ENCODE peak calls at places on chromosomes 13 and 19, in nine cellular contexts. One of them, this sample, is unnamed.

GRCh38 chr13:30904043-30904442 is 2.0 kb upstream of the MEDAG start:
- DNase-seq in neural crest cell: no peak
- DNase-seq in nephron progenitor cell: no peak
- DNase-seq in WTC11: no peak
- DNase-seq in fibroblast of lung: no peak
- DNase-seq in upper lobe of right lung: no peak
- DNase-seq in heart right ventricle: no peak
- DNase-seq in Peyer's patch: no peak
- DNase-seq in dorsolateral prefrontal cortex: no peak
- DNase-seq in this sample: peak

GRCh38 chr13:22517544-22517943 is 663.2 kb upstream of the SGCG start:
- DNase-seq in neural crest cell: no peak
- DNase-seq in nephron progenitor cell: no peak
- DNase-seq in WTC11: no peak
- DNase-seq in fibroblast of lung: peak
- DNase-seq in upper lobe of right lung: no peak
- DNase-seq in heart right ventricle: no peak
- DNase-seq in Peyer's patch: no peak
- DNase-seq in dorsolateral prefrontal cortex: no peak
- DNase-seq in this sample: no peak

GRCh38 chr13:23921451-23921888 is 24.2 kb upstream of the C1QTNF9B start:
- DNase-seq in neural crest cell: peak
- DNase-seq in nephron progenitor cell: no peak
- DNase-seq in WTC11: peak
- DNase-seq in fibroblast of lung: peak
- DNase-seq in upper lobe of right lung: no peak
- DNase-seq in heart right ventricle: peak
- DNase-seq in Peyer's patch: no peak
- DNase-seq in dorsolateral prefrontal cortex: no peak
- DNase-seq in this sample: peak

GRCh38 chr19:55147408-55148251 is 1.4 kb downstream of the TNNT1 start:
- DNase-seq in neural crest cell: no peak
- DNase-seq in nephron progenitor cell: no peak
- DNase-seq in WTC11: peak
- DNase-seq in fibroblast of lung: no peak
- DNase-seq in upper lobe of right lung: no peak
- DNase-seq in heart right ventricle: no peak
- DNase-seq in Peyer's patch: no peak
- DNase-seq in dorsolateral prefrontal cortex: no peak
- DNase-seq in this sample: no peak

GRCh38 chr19:5891938-5892771 is 11.4 kb downstream of the NDUFA11 start:
- DNase-seq in neural crest cell: peak
- DNase-seq in nephron progenitor cell: peak
- DNase-seq in WTC11: peak
- DNase-seq in fibroblast of lung: peak
- DNase-seq in upper lobe of right lung: no peak
- DNase-seq in heart right ventricle: no peak
- DNase-seq in Peyer's patch: peak
- DNase-seq in dorsolateral prefrontal cortex: no peak
- DNase-seq in this sample: peak

GRCh38 chr13:97018029-97018819 is 23.9 kb upstream of the OXGR1 start:
- DNase-seq in neural crest cell: peak
- DNase-seq in nephron progenitor cell: peak
- DNase-seq in WTC11: peak
- DNase-seq in fibroblast of lung: peak
- DNase-seq in upper lobe of right lung: no peak
- DNase-seq in heart right ventricle: peak
- DNase-seq in Peyer's patch: peak
- DNase-seq in dorsolateral prefrontal cortex: peak
- DNase-seq in this sample: peak

GRCh38 chr19:30648321-30648720 is 276.1 kb downstream of the ZNF536 start:
- DNase-seq in neural crest cell: no peak
- DNase-seq in nephron progenitor cell: no peak
- DNase-seq in WTC11: no peak
- DNase-seq in fibroblast of lung: no peak
- DNase-seq in upper lobe of right lung: no peak
- DNase-seq in heart right ventricle: no peak
- DNase-seq in Peyer's patch: no peak
- DNase-seq in dorsolateral prefrontal cortex: peak
- DNase-seq in this sample: no peak

GRCh38 chr13:114145722-114146121 is 13.3 kb upstream of the RASA3 start:
- DNase-seq in neural crest cell: no peak
- DNase-seq in nephron progenitor cell: no peak
- DNase-seq in WTC11: no peak
- DNase-seq in fibroblast of lung: no peak
- DNase-seq in upper lobe of right lung: peak
- DNase-seq in heart right ventricle: no peak
- DNase-seq in Peyer's patch: peak
- DNase-seq in dorsolateral prefrontal cortex: no peak
- DNase-seq in this sample: no peak

GRCh38 chr13:105441406-105441805 is 1094.1 kb downstream of the EFNB2 start:
- DNase-seq in neural crest cell: no peak
- DNase-seq in nephron progenitor cell: no peak
- DNase-seq in WTC11: no peak
- DNase-seq in fibroblast of lung: peak
- DNase-seq in upper lobe of right lung: no peak
- DNase-seq in heart right ventricle: no peak
- DNase-seq in Peyer's patch: no peak
- DNase-seq in dorsolateral prefrontal cortex: no peak
- DNase-seq in this sample: no peak

GRCh38 chr19:13599681-13600080 is 93.4 kb upstream of the CACNA1A start:
- DNase-seq in neural crest cell: no peak
- DNase-seq in nephron progenitor cell: no peak
- DNase-seq in WTC11: no peak
- DNase-seq in fibroblast of lung: no peak
- DNase-seq in upper lobe of right lung: no peak
- DNase-seq in heart right ventricle: no peak
- DNase-seq in Peyer's patch: no peak
- DNase-seq in dorsolateral prefrontal cortex: no peak
- DNase-seq in this sample: no peak

GRCh38 chr13:100887729-100888151 is 213.1 kb upstream of the TMTC4 start:
- DNase-seq in neural crest cell: no peak
- DNase-seq in nephron progenitor cell: no peak
- DNase-seq in WTC11: no peak
- DNase-seq in fibroblast of lung: peak
- DNase-seq in upper lobe of right lung: no peak
- DNase-seq in heart right ventricle: no peak
- DNase-seq in Peyer's patch: no peak
- DNase-seq in dorsolateral prefrontal cortex: no peak
- DNase-seq in this sample: peak

GRCh38 chr13:66634384-66634783 is 595.8 kb downstream of the PCDH9 start:
- DNase-seq in neural crest cell: no peak
- DNase-seq in nephron progenitor cell: no peak
- DNase-seq in WTC11: no peak
- DNase-seq in fibroblast of lung: no peak
- DNase-seq in upper lobe of right lung: no peak
- DNase-seq in heart right ventricle: no peak
- DNase-seq in Peyer's patch: no peak
- DNase-seq in dorsolateral prefrontal cortex: no peak
- DNase-seq in this sample: peak
- TF ChIP-seq CTCF in neural crest cell: no peak
- TF ChIP-seq CTCF in nephron progenitor cell: no peak
- TF ChIP-seq CTCF in WTC11: no peak
- TF ChIP-seq CTCF in fibroblast of lung: no peak
- TF ChIP-seq CTCF in upper lobe of right lung: no peak
- TF ChIP-seq CTCF in heart right ventricle: no peak
- TF ChIP-seq CTCF in Peyer's patch: no peak
- TF ChIP-seq CTCF in dorsolateral prefrontal cortex: no peak
- TF ChIP-seq CTCF in this sample: no peak

DNA sequence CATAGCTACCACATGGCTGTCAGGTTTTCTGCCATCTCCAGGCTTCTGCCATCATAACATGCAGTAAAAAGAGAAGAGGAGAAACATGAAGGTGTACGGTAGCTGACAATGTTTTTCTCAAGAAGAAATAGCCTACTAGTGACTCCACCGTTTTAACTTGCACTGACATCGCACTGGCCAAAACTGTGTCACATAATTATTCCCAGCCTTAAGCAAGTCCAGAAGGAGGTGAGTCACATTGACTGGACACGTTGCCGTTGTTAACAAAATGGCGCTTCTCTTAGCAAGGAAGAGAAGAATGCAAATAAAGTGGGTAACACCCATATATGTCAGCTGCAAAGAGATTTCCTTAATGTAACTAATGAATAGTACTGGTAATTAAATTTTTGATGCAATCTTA is 810.4 kb upstream of the SLC10A2 start:
- DNase-seq in neural crest cell: no peak
- DNase-seq in nephron progenitor cell: no peak
- DNase-seq in WTC11: no peak
- DNase-seq in fibroblast of lung: no peak
- DNase-seq in upper lobe of right lung: no peak
- DNase-seq in heart right ventricle: no peak
- DNase-seq in Peyer's patch: no peak
- DNase-seq in dorsolateral prefrontal cortex: no peak
- DNase-seq in this sample: no peak
- TF ChIP-seq CTCF in neural crest cell: no peak
- TF ChIP-seq CTCF in nephron progenitor cell: no peak
- TF ChIP-seq CTCF in WTC11: no peak
- TF ChIP-seq CTCF in fibroblast of lung: no peak
- TF ChIP-seq CTCF in upper lobe of right lung: no peak
- TF ChIP-seq CTCF in heart right ventricle: no peak
- TF ChIP-seq CTCF in Peyer's patch: no peak
- TF ChIP-seq CTCF in dorsolateral prefrontal cortex: no peak
- TF ChIP-seq CTCF in this sample: no peak

GRCh38 chr19:15112385-15112784 is 5.2 kb downstream of the SYDE1 start:
- DNase-seq in neural crest cell: no peak
- DNase-seq in nephron progenitor cell: no peak
- DNase-seq in WTC11: peak
- DNase-seq in fibroblast of lung: no peak
- DNase-seq in upper lobe of right lung: no peak
- DNase-seq in heart right ventricle: no peak
- DNase-seq in Peyer's patch: no peak
- DNase-seq in dorsolateral prefrontal cortex: no peak
- DNase-seq in this sample: no peak
- TF ChIP-seq CTCF in neural crest cell: peak
- TF ChIP-seq CTCF in nephron progenitor cell: no peak
- TF ChIP-seq CTCF in WTC11: peak
- TF ChIP-seq CTCF in fibroblast of lung: no peak
- TF ChIP-seq CTCF in upper lobe of right lung: no peak
- TF ChIP-seq CTCF in heart right ventricle: no peak
- TF ChIP-seq CTCF in Peyer's patch: no peak
- TF ChIP-seq CTCF in dorsolateral prefrontal cortex: no peak
- TF ChIP-seq CTCF in this sample: no peak

GRCh38 chr19:52601025-52601973 is 31.2 kb downstream of the ZNF701 start:
- DNase-seq in neural crest cell: peak
- DNase-seq in nephron progenitor cell: peak
- DNase-seq in WTC11: peak
- DNase-seq in fibroblast of lung: peak
- DNase-seq in upper lobe of right lung: peak
- DNase-seq in heart right ventricle: peak
- DNase-seq in Peyer's patch: peak
- DNase-seq in dorsolateral prefrontal cortex: peak
- DNase-seq in this sample: peak
- TF ChIP-seq CTCF in neural crest cell: peak
- TF ChIP-seq CTCF in nephron progenitor cell: peak
- TF ChIP-seq CTCF in WTC11: no peak
- TF ChIP-seq CTCF in fibroblast of lung: peak
- TF ChIP-seq CTCF in upper lobe of right lung: peak
- TF ChIP-seq CTCF in heart right ventricle: peak
- TF ChIP-seq CTCF in Peyer's patch: no peak
- TF ChIP-seq CTCF in dorsolateral prefrontal cortex: no peak
- TF ChIP-seq CTCF in this sample: peak

GRCh38 chr13:33800646-33801186 is 17.2 kb upstream of the RFC3 start:
- DNase-seq in neural crest cell: no peak
- DNase-seq in nephron progenitor cell: no peak
- DNase-seq in WTC11: no peak
- DNase-seq in fibroblast of lung: peak
- DNase-seq in upper lobe of right lung: no peak
- DNase-seq in heart right ventricle: no peak
- DNase-seq in Peyer's patch: no peak
- DNase-seq in dorsolateral prefrontal cortex: no peak
- DNase-seq in this sample: no peak

GRCh38 chr13:33797622-33798021 is 20.3 kb upstream of the RFC3 start:
- DNase-seq in neural crest cell: no peak
- DNase-seq in nephron progenitor cell: no peak
- DNase-seq in WTC11: no peak
- DNase-seq in fibroblast of lung: peak
- DNase-seq in upper lobe of right lung: no peak
- DNase-seq in heart right ventricle: no peak
- DNase-seq in Peyer's patch: no peak
- DNase-seq in dorsolateral prefrontal cortex: no peak
- DNase-seq in this sample: peak

GRCh38 chr13:33796095-33796494 is 21.9 kb upstream of the RFC3 start:
- DNase-seq in neural crest cell: no peak
- DNase-seq in nephron progenitor cell: no peak
- DNase-seq in WTC11: no peak
- DNase-seq in fibroblast of lung: no peak
- DNase-seq in upper lobe of right lung: no peak
- DNase-seq in heart right ventricle: no peak
- DNase-seq in Peyer's patch: no peak
- DNase-seq in dorsolateral prefrontal cortex: no peak
- DNase-seq in this sample: no peak

GRCh38 chr13:33798023-33798422 is 19.9 kb upstream of the RFC3 start:
- DNase-seq in neural crest cell: no peak
- DNase-seq in nephron progenitor cell: no peak
- DNase-seq in WTC11: no peak
- DNase-seq in fibroblast of lung: no peak
- DNase-seq in upper lobe of right lung: no peak
- DNase-seq in heart right ventricle: no peak
- DNase-seq in Peyer's patch: no peak
- DNase-seq in dorsolateral prefrontal cortex: no peak
- DNase-seq in this sample: no peak

DNA sequence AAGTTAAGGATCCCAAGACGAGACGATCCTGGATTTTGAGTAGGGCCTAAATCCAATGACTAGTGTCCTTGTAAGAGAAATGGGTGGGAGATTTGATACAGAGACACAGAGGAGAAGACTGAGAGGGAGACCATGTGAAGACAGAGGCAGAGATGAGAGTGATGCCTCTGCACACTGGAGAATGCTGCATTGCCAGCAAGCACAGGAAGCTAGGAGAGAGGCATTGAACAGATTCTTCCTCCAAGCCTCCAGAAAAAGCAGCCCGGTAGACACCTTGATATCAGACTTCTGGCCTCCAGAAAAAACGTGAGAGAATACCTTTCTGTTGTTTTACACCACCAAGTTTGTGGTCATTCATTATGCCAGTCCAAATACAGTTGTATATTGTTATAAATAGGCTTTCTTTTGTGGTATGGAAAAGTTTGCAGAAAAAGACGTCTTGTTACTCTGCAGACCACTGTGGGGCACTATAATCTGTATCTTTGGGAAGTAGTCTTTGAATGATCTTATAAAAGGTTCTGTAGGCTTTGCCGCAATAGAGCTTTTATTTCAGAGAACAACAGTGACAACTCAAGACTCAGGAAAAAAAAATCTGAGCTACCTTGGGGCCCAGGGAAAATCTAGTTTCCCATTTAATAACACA is 17.9 kb upstream of the RFC3 start:
- DNase-seq in neural crest cell: no peak
- DNase-seq in nephron progenitor cell: no peak
- DNase-seq in WTC11: no peak
- DNase-seq in fibroblast of lung: peak
- DNase-seq in upper lobe of right lung: no peak
- DNase-seq in heart right ventricle: no peak
- DNase-seq in Peyer's patch: no peak
- DNase-seq in dorsolateral prefrontal cortex: no peak
- DNase-seq in this sample: peak
- TF ChIP-seq CTCF in neural crest cell: peak
- TF ChIP-seq CTCF in nephron progenitor cell: peak
- TF ChIP-seq CTCF in WTC11: no peak
- TF ChIP-seq CTCF in fibroblast of lung: peak
- TF ChIP-seq CTCF in upper lobe of right lung: peak
- TF ChIP-seq CTCF in heart right ventricle: peak
- TF ChIP-seq CTCF in Peyer's patch: peak
- TF ChIP-seq CTCF in dorsolateral prefrontal cortex: peak
- TF ChIP-seq CTCF in this sample: peak

This sample was measured in cardiac muscle cell.